ENCODE peak calls at places on chromosome 19, in nine cellular contexts. One of them, this sample, is unnamed.

GRCh38 chr19:28472111-28472510 is 740.8 kb downstream of the UQCRFS1 start:
- DNase-seq in NCI-H187 treated with DMSO at 0.1 percent for 48 hours: no peak
- DNase-seq in MV-4-11: no peak
- DNase-seq in stimulated activated CD4-positive, alpha-beta T cell treated with anti-CD3 and anti-CD28 coated beads, Interleukin-1b, Interleukin-23, amount 100 ng/mL, for 24 hours: no peak
- DNase-seq in AG10803: peak
- DNase-seq in pancreas: no peak
- DNase-seq in KBM-7: no peak
- DNase-seq in foreskin fibroblast: peak
- DNase-seq in activated effector memory CD4-positive, alpha-beta T cell treated with anti-CD3 and anti-CD28 coated beads, Interleukin-2, amount 50 U/mL, for 16 hours: no peak
- DNase-seq in this sample: no peak

GRCh38 chr19:8239528-8240273 is 30.5 kb downstream of the CERS4 start:
- DNase-seq in stimulated activated CD4-positive, alpha-beta T cell treated with anti-CD3 and anti-CD28 coated beads, Interleukin-1b, Interleukin-23, amount 100 ng/mL, for 24 hours: no peak
- DNase-seq in MV-4-11: no peak
- DNase-seq in KBM-7: no peak
- DNase-seq in NCI-H187 treated with DMSO at 0.1 percent for 48 hours: no peak
- DNase-seq in pancreas: no peak
- DNase-seq in foreskin fibroblast: no peak
- DNase-seq in AG10803: no peak
- DNase-seq in activated effector memory CD4-positive, alpha-beta T cell treated with anti-CD3 and anti-CD28 coated beads, Interleukin-2, amount 50 U/mL, for 16 hours: no peak
- DNase-seq in this sample: no peak

GRCh38 chr19:51688665-51689571 is 4.2 kb upstream of the SPACA6 start:
- DNase-seq in stimulated activated CD4-positive, alpha-beta T cell treated with anti-CD3 and anti-CD28 coated beads, Interleukin-1b, Interleukin-23, amount 100 ng/mL, for 24 hours: no peak
- DNase-seq in MV-4-11: no peak
- DNase-seq in NCI-H187 treated with DMSO at 0.1 percent for 48 hours: no peak
- DNase-seq in activated effector memory CD4-positive, alpha-beta T cell treated with anti-CD3 and anti-CD28 coated beads, Interleukin-2, amount 50 U/mL, for 16 hours: peak
- DNase-seq in KBM-7: peak
- DNase-seq in AG10803: peak
- DNase-seq in pancreas: peak
- DNase-seq in foreskin fibroblast: peak
- DNase-seq in this sample: peak

GRCh38 chr19:9037415-9038062 is 27.3 kb upstream of the MUC16 start:
- DNase-seq in AG10803: no peak
- DNase-seq in MV-4-11: no peak
- DNase-seq in activated effector memory CD4-positive, alpha-beta T cell treated with anti-CD3 and anti-CD28 coated beads, Interleukin-2, amount 50 U/mL, for 16 hours: no peak
- DNase-seq in pancreas: no peak
- DNase-seq in NCI-H187 treated with DMSO at 0.1 percent for 48 hours: no peak
- DNase-seq in stimulated activated CD4-positive, alpha-beta T cell treated with anti-CD3 and anti-CD28 coated beads, Interleukin-1b, Interleukin-23, amount 100 ng/mL, for 24 hours: no peak
- DNase-seq in foreskin fibroblast: no peak
- DNase-seq in KBM-7: no peak
- DNase-seq in this sample: no peak

GRCh38 chr19:2524840-2525723 is 49.2 kb downstream of the GADD45B start:
- DNase-seq in AG10803: peak
- DNase-seq in stimulated activated CD4-positive, alpha-beta T cell treated with anti-CD3 and anti-CD28 coated beads, Interleukin-1b, Interleukin-23, amount 100 ng/mL, for 24 hours: no peak
- DNase-seq in MV-4-11: peak
- DNase-seq in activated effector memory CD4-positive, alpha-beta T cell treated with anti-CD3 and anti-CD28 coated beads, Interleukin-2, amount 50 U/mL, for 16 hours: no peak
- DNase-seq in pancreas: no peak
- DNase-seq in foreskin fibroblast: peak
- DNase-seq in KBM-7: no peak
- DNase-seq in NCI-H187 treated with DMSO at 0.1 percent for 48 hours: no peak
- DNase-seq in this sample: no peak

GRCh38 chr19:10113592-10113963 is 2.1 kb downstream of the P2RY11 start:
- DNase-seq in AG10803: no peak
- DNase-seq in stimulated activated CD4-positive, alpha-beta T cell treated with anti-CD3 and anti-CD28 coated beads, Interleukin-1b, Interleukin-23, amount 100 ng/mL, for 24 hours: no peak
- DNase-seq in pancreas: peak
- DNase-seq in MV-4-11: no peak
- DNase-seq in activated effector memory CD4-positive, alpha-beta T cell treated with anti-CD3 and anti-CD28 coated beads, Interleukin-2, amount 50 U/mL, for 16 hours: no peak
- DNase-seq in KBM-7: peak
- DNase-seq in foreskin fibroblast: no peak
- DNase-seq in NCI-H187 treated with DMSO at 0.1 percent for 48 hours: no peak
- DNase-seq in this sample: no peak

GRCh38 chr19:34712606-34713261 is 21.3 kb upstream of the ZNF181 start:
- DNase-seq in KBM-7: peak
- DNase-seq in AG10803: peak
- DNase-seq in NCI-H187 treated with DMSO at 0.1 percent for 48 hours: peak
- DNase-seq in foreskin fibroblast: peak
- DNase-seq in pancreas: no peak
- DNase-seq in activated effector memory CD4-positive, alpha-beta T cell treated with anti-CD3 and anti-CD28 coated beads, Interleukin-2, amount 50 U/mL, for 16 hours: peak
- DNase-seq in stimulated activated CD4-positive, alpha-beta T cell treated with anti-CD3 and anti-CD28 coated beads, Interleukin-1b, Interleukin-23, amount 100 ng/mL, for 24 hours: peak
- DNase-seq in MV-4-11: peak
- DNase-seq in this sample: peak

GRCh38 chr19:3547301-3547731 is 8.3 kb downstream of the TEKTIP1 start:
- DNase-seq in stimulated activated CD4-positive, alpha-beta T cell treated with anti-CD3 and anti-CD28 coated beads, Interleukin-1b, Interleukin-23, amount 100 ng/mL, for 24 hours: no peak
- DNase-seq in KBM-7: no peak
- DNase-seq in AG10803: peak
- DNase-seq in pancreas: no peak
- DNase-seq in NCI-H187 treated with DMSO at 0.1 percent for 48 hours: no peak
- DNase-seq in activated effector memory CD4-positive, alpha-beta T cell treated with anti-CD3 and anti-CD28 coated beads, Interleukin-2, amount 50 U/mL, for 16 hours: peak
- DNase-seq in foreskin fibroblast: peak
- DNase-seq in MV-4-11: peak
- DNase-seq in this sample: no peak

GRCh38 chr19:7515091-7515470 is 822 bp upstream of the ZNF358 start:
- DNase-seq in NCI-H187 treated with DMSO at 0.1 percent for 48 hours: no peak
- DNase-seq in MV-4-11: no peak
- DNase-seq in stimulated activated CD4-positive, alpha-beta T cell treated with anti-CD3 and anti-CD28 coated beads, Interleukin-1b, Interleukin-23, amount 100 ng/mL, for 24 hours: no peak
- DNase-seq in AG10803: no peak
- DNase-seq in foreskin fibroblast: peak
- DNase-seq in activated effector memory CD4-positive, alpha-beta T cell treated with anti-CD3 and anti-CD28 coated beads, Interleukin-2, amount 50 U/mL, for 16 hours: no peak
- DNase-seq in KBM-7: no peak
- DNase-seq in pancreas: no peak
- DNase-seq in this sample: peak

GRCh38 chr19:2507109-2507508 is 31.2 kb downstream of the GADD45B start:
- DNase-seq in MV-4-11: peak
- DNase-seq in AG10803: peak
- DNase-seq in KBM-7: peak
- DNase-seq in pancreas: peak
- DNase-seq in activated effector memory CD4-positive, alpha-beta T cell treated with anti-CD3 and anti-CD28 coated beads, Interleukin-2, amount 50 U/mL, for 16 hours: no peak
- DNase-seq in stimulated activated CD4-positive, alpha-beta T cell treated with anti-CD3 and anti-CD28 coated beads, Interleukin-1b, Interleukin-23, amount 100 ng/mL, for 24 hours: no peak
- DNase-seq in foreskin fibroblast: peak
- DNase-seq in NCI-H187 treated with DMSO at 0.1 percent for 48 hours: peak
- DNase-seq in this sample: peak

GRCh38 chr19:17555929-17556813 is 722 bp downstream of the COLGALT1 start:
- DNase-seq in MV-4-11: peak
- DNase-seq in foreskin fibroblast: peak
- DNase-seq in stimulated activated CD4-positive, alpha-beta T cell treated with anti-CD3 and anti-CD28 coated beads, Interleukin-1b, Interleukin-23, amount 100 ng/mL, for 24 hours: peak
- DNase-seq in pancreas: peak
- DNase-seq in AG10803: peak
- DNase-seq in KBM-7: peak
- DNase-seq in activated effector memory CD4-positive, alpha-beta T cell treated with anti-CD3 and anti-CD28 coated beads, Interleukin-2, amount 50 U/mL, for 16 hours: peak
- DNase-seq in NCI-H187 treated with DMSO at 0.1 percent for 48 hours: no peak
- DNase-seq in this sample: peak

GRCh38 chr19:31118292-31118925 is 230.8 kb downstream of the TSHZ3 start:
- DNase-seq in activated effector memory CD4-positive, alpha-beta T cell treated with anti-CD3 and anti-CD28 coated beads, Interleukin-2, amount 50 U/mL, for 16 hours: no peak
- DNase-seq in KBM-7: no peak
- DNase-seq in NCI-H187 treated with DMSO at 0.1 percent for 48 hours: no peak
- DNase-seq in MV-4-11: peak
- DNase-seq in foreskin fibroblast: no peak
- DNase-seq in pancreas: no peak
- DNase-seq in AG10803: no peak
- DNase-seq in stimulated activated CD4-positive, alpha-beta T cell treated with anti-CD3 and anti-CD28 coated beads, Interleukin-1b, Interleukin-23, amount 100 ng/mL, for 24 hours: no peak
- DNase-seq in this sample: no peak

GRCh38 chr19:46144756-46145155 is 3.3 kb upstream of the IGFL2 start:
- DNase-seq in AG10803: no peak
- DNase-seq in activated effector memory CD4-positive, alpha-beta T cell treated with anti-CD3 and anti-CD28 coated beads, Interleukin-2, amount 50 U/mL, for 16 hours: no peak
- DNase-seq in NCI-H187 treated with DMSO at 0.1 percent for 48 hours: no peak
- DNase-seq in MV-4-11: no peak
- DNase-seq in foreskin fibroblast: no peak
- DNase-seq in stimulated activated CD4-positive, alpha-beta T cell treated with anti-CD3 and anti-CD28 coated beads, Interleukin-1b, Interleukin-23, amount 100 ng/mL, for 24 hours: no peak
- DNase-seq in KBM-7: no peak
- DNase-seq in pancreas: no peak
- DNase-seq in this sample: no peak

GRCh38 chr19:48967346-48968178 is 2.5 kb downstream of the FTL start:
- DNase-seq in NCI-H187 treated with DMSO at 0.1 percent for 48 hours: no peak
- DNase-seq in MV-4-11: peak
- DNase-seq in foreskin fibroblast: peak
- DNase-seq in pancreas: no peak
- DNase-seq in KBM-7: peak
- DNase-seq in stimulated activated CD4-positive, alpha-beta T cell treated with anti-CD3 and anti-CD28 coated beads, Interleukin-1b, Interleukin-23, amount 100 ng/mL, for 24 hours: no peak
- DNase-seq in AG10803: peak
- DNase-seq in activated effector memory CD4-positive, alpha-beta T cell treated with anti-CD3 and anti-CD28 coated beads, Interleukin-2, amount 50 U/mL, for 16 hours: no peak
- DNase-seq in this sample: peak

GRCh38 chr19:35225951-35226350 is 2.6 kb downstream of the FAM187B start:
- DNase-seq in activated effector memory CD4-positive, alpha-beta T cell treated with anti-CD3 and anti-CD28 coated beads, Interleukin-2, amount 50 U/mL, for 16 hours: no peak
- DNase-seq in MV-4-11: no peak
- DNase-seq in KBM-7: no peak
- DNase-seq in foreskin fibroblast: no peak
- DNase-seq in pancreas: no peak
- DNase-seq in AG10803: no peak
- DNase-seq in NCI-H187 treated with DMSO at 0.1 percent for 48 hours: no peak
- DNase-seq in stimulated activated CD4-positive, alpha-beta T cell treated with anti-CD3 and anti-CD28 coated beads, Interleukin-1b, Interleukin-23, amount 100 ng/mL, for 24 hours: no peak
- DNase-seq in this sample: no peak

GRCh38 chr19:48474084-48474592 is 5.0 kb downstream of the CYTH2 start:
- DNase-seq in foreskin fibroblast: no peak
- DNase-seq in KBM-7: no peak
- DNase-seq in MV-4-11: no peak
- DNase-seq in NCI-H187 treated with DMSO at 0.1 percent for 48 hours: no peak
- DNase-seq in pancreas: peak
- DNase-seq in activated effector memory CD4-positive, alpha-beta T cell treated with anti-CD3 and anti-CD28 coated beads, Interleukin-2, amount 50 U/mL, for 16 hours: no peak
- DNase-seq in stimulated activated CD4-positive, alpha-beta T cell treated with anti-CD3 and anti-CD28 coated beads, Interleukin-1b, Interleukin-23, amount 100 ng/mL, for 24 hours: no peak
- DNase-seq in AG10803: no peak
- DNase-seq in this sample: no peak

GRCh38 chr19:33690461-33691427 is 69.0 kb downstream of the CHST8 start:
- DNase-seq in MV-4-11: no peak
- DNase-seq in pancreas: no peak
- DNase-seq in activated effector memory CD4-positive, alpha-beta T cell treated with anti-CD3 and anti-CD28 coated beads, Interleukin-2, amount 50 U/mL, for 16 hours: peak
- DNase-seq in AG10803: no peak
- DNase-seq in foreskin fibroblast: no peak
- DNase-seq in NCI-H187 treated with DMSO at 0.1 percent for 48 hours: no peak
- DNase-seq in KBM-7: no peak
- DNase-seq in stimulated activated CD4-positive, alpha-beta T cell treated with anti-CD3 and anti-CD28 coated beads, Interleukin-1b, Interleukin-23, amount 100 ng/mL, for 24 hours: no peak
- DNase-seq in this sample: no peak